ENCODE peak calls at places on chromosomes 13 and 19, in four cellular contexts. E is cardiac muscle cell, H is body of pancreas, I is H1. K is an unnamed sample.

GRCh38 chr19:1725100-1726064 is 27.9 kb upstream of the ONECUT3 start:
- DNase-seq in I (peak; percentile 86), E (peak; percentile 83), H (peak; percentile 70), K (peak; percentile 25)

GRCh38 chr19:28294395-28294794 is 918.6 kb downstream of the UQCRFS1 start:
- DNase-seq in H (no peak), E (no peak), I (no peak), K (no peak)

GRCh38 chr13:76991432-76991795 is 467 bp upstream of the CLN5 start:
- DNase-seq in H (peak; percentile 44), E (no peak), I (no peak), K (no peak)

GRCh38 chr13:25178070-25178469 is 6.0 kb upstream of the AMER2 start:
- DNase-seq in I (no peak), H (no peak), E (no peak), K (no peak)

GRCh38 chr19:11138659-11139526 is 16.7 kb downstream of the SPC24 start:
- DNase-seq in I (peak; percentile 68), E (peak; percentile 42), H (peak; percentile 51), K (peak; percentile 64)

GRCh38 chr19:44644391-44645016 is 794 bp downstream of the PVR start:
- DNase-seq in I (peak; percentile 73), E (peak; percentile 23), H (peak; percentile 61), K (no peak)

GRCh38 chr13:40271931-40272775 is 394.3 kb downstream of the FOXO1 start:
- DNase-seq in I (no peak), H (peak; percentile 70), E (no peak), K (no peak)

GRCh38 chr19:17475541-17476115 is 5.3 kb downstream of the SLC27A1 start:
- DNase-seq in E (peak; percentile 59), I (no peak), H (peak; percentile 85), K (no peak)

GRCh38 chr19:33797821-33798633 is 1.4 kb downstream of the KCTD15 start:
- DNase-seq in I (peak; percentile 74), H (peak; percentile 70), E (peak; percentile 81), K (peak; percentile 76)

GRCh38 chr19:34662919-34663318 is 14.0 kb downstream of the SCGB2B2 start:
- DNase-seq in I (no peak), E (no peak), H (peak; percentile 30), K (no peak)

GRCh38 chr13:102870677-102871415 is 25.0 kb downstream of the ERCC5 start:
- DNase-seq in H (peak; percentile 55), E (peak; percentile 82), I (peak; percentile 59), K (peak; percentile 63)

GRCh38 chr13:45367358-45367757 is 26.4 kb upstream of the TPT1 start:
- DNase-seq in H (peak; percentile 70), E (no peak), I (no peak), K (peak; percentile 90)

GRCh38 chr19:11324079-11324661 is 15.3 kb downstream of the RAB3D start:
- DNase-seq in I (no peak), H (peak; percentile 84), E (no peak), K (peak; percentile 74)

GRCh38 chr13:113453962-113454361 is 674 bp upstream of the ADPRHL1 start:
- DNase-seq in I (no peak), H (no peak), E (no peak), K (no peak)

GRCh38 chr13:60562081-60562764 is 165.2 kb downstream of the TDRD3 start:
- DNase-seq in I (no peak), E (no peak), H (no peak), K (no peak)

GRCh38 chr19:2992958-2993357 is 15.6 kb downstream of the TLE6 start:
- DNase-seq in I (no peak), E (no peak), H (no peak), K (no peak)

GRCh38 chr13:58324130-58324529 is 692.6 kb downstream of the PCDH17 start:
- DNase-seq in H (no peak), I (no peak), E (no peak), K (no peak)

GRCh38 chr13:44854264-44855060 is 134.8 kb downstream of the NUFIP1 start:
- DNase-seq in H (peak; percentile 89), E (peak; percentile 15), I (no peak), K (peak; percentile 59)

GRCh38 chr19:32914879-32915278 is 45.3 kb upstream of the SLC7A9 start:
- DNase-seq in I (no peak), E (no peak), H (no peak), K (no peak)

GRCh38 chr19:55642153-55643002 is 1.1 kb upstream of the ZNF581 start:
- DNase-seq in H (no peak), I (peak; percentile 61), E (peak; percentile 50), K (peak; percentile 64)

GRCh38 chr19:14507704-14508246 is 10.4 kb downstream of the DNAJB1 start:
- DNase-seq in H (no peak), I (no peak), E (peak; percentile 74), K (no peak)

GRCh38 chr19:58577581-58578429 is 4.7 kb upstream of the MZF1 start:
- DNase-seq in H (no peak), E (no peak), I (no peak), K (no peak)

GRCh38 chr13:44692173-44692713 is 116.1 kb upstream of the TSC22D1 start:
- DNase-seq in E (no peak), H (no peak), I (no peak), K (no peak)

GRCh38 chr13:25375727-25376358 is 4.1 kb downstream of the ATP8A2 start:
- DNase-seq in E (peak; percentile 59), I (peak; percentile 59), H (peak; percentile 27), K (no peak)

GRCh38 chr19:42092350-42092749 is 16.4 kb downstream of the ZNF574 start:
- DNase-seq in E (no peak), H (peak; percentile 36), I (peak; percentile 78), K (peak; percentile 78)

GRCh38 chr19:38434549-38435051 is 1.1 kb downstream of the RYR1 start:
- DNase-seq in H (no peak), I (peak; percentile 89), E (peak; percentile 85), K (no peak)

GRCh38 chr19:10206226-10206873 is 11.6 kb upstream of the DNMT1 start:
- DNase-seq in I (no peak), H (no peak), E (no peak), K (no peak)

GRCh38 chr19:37867831-37868230 is 38.6 kb downstream of the WDR87 start:
- DNase-seq in I (no peak), E (no peak), H (no peak), K (peak; percentile 4)

GRCh38 chr19:55600336-55601028 is 394 bp downstream of the ZNF524 start:
- DNase-seq in I (peak; percentile 89), H (peak; percentile 82), E (peak; percentile 92), K (peak; percentile 85)

GRCh38 chr13:42396501-42396900 is 124.5 kb downstream of the AKAP11 start:
- DNase-seq in E (no peak), I (no peak), H (no peak), K (peak; percentile 38)

GRCh38 chr19:13621413-13621812 is 115.1 kb upstream of the CACNA1A start:
- DNase-seq in E (no peak), H (no peak), I (no peak), K (no peak)

GRCh38 chr19:1223018-1223855 is 14.6 kb downstream of the CBARP start:
- DNase-seq in I (peak; percentile 80), H (no peak), E (no peak), K (no peak)

GRCh38 chr19:41298327-41298964 is 11.5 kb upstream of the CCDC97 start:
- DNase-seq in E (peak; percentile 87), I (no peak), H (peak; percentile 85), K (peak; percentile 57)

GRCh38 chr13:110546933-110547332 is 14.6 kb downstream of the RAB20 start:
- DNase-seq in H (peak; percentile 95), E (no peak), I (no peak), K (peak; percentile 86)

GRCh38 chr19:34475975-34476594 is 5.5 kb upstream of the WTIP start:
- DNase-seq in H (no peak), I (no peak), E (no peak), K (no peak)

GRCh38 chr19:44653977-44654784 is 10.5 kb downstream of the PVR start:
- DNase-seq in H (peak; percentile 82), I (peak; percentile 83), E (peak; percentile 53), K (peak; percentile 81)

GRCh38 chr19:13008926-13009787 is 13.9 kb downstream of the NFIX start:
- DNase-seq in I (no peak), E (no peak), H (no peak), K (no peak)

GRCh38 chr19:50894478-50895356 is 16.5 kb downstream of the KLK4 start:
- DNase-seq in E (no peak), H (no peak), I (no peak), K (no peak)

GRCh38 chr13:94658926-94659649 is 53.3 kb downstream of the SOX21 start:
- DNase-seq in I (no peak), H (no peak), E (no peak), K (no peak)
- H3K4me3 ChIP-seq in I (no peak overlapping the region), H (no peak overlapping the region), E (no peak overlapping the region), K (no peak overlapping the region)

GRCh38 chr13:67134322-67135129 is 95.6 kb downstream of the PCDH9 start:
- DNase-seq in E (no peak), I (no peak), H (no peak), K (no peak)
- H3K4me3 ChIP-seq in E (no peak overlapping the region), I (no peak overlapping the region), H (no peak overlapping the region), K (no peak overlapping the region)

GRCh38 chr19:39492788-39493187 is 6.0 kb upstream of the DLL3 start:
- DNase-seq in E (no peak), H (no peak), I (no peak), K (no peak)

GRCh38 chr19:39497850-39498261 is 891 bp upstream of the DLL3 start:
- DNase-seq in I (peak; percentile 85), H (no peak), E (peak; percentile 77), K (peak; percentile 35)

GRCh38 chr19:39494661-39495060 is 4.1 kb upstream of the DLL3 start:
- DNase-seq in E (no peak), H (no peak), I (no peak), K (no peak)

GRCh38 chr19:39496063-39496462 is 2.7 kb upstream of the DLL3 start:
- DNase-seq in E (no peak), H (no peak), I (no peak), K (no peak)

DNA sequence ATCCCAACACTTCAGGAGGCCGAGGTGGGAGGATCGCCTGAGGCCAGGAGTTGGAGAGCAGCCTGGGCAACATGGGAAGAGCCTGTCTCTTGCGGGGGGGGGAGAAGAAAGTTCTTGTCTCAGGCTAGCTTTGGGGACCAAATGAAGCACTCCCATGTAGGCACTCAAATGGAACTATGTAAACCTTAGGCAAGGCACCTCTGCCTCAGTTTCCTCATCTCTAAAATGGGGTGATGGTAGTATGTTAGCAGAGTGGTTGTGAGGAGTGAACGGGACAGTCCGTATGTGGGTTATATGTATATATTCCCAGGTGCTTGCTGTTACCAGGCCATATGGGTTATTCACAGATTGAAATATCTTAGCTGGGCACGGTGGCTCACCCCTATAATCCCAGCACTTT is 6.5 kb upstream of the DLL3 start:
- DNase-seq in E (no peak), H (no peak), I (no peak), K (no peak)
- H3K4me3 ChIP-seq in E (no peak overlapping the region), H (no peak overlapping the region), I (no peak overlapping the region), K (no peak overlapping the region)

GRCh38 chr19:49559443-49559842 is 20.9 kb downstream of the NOSIP start:
- DNase-seq in E (no peak), I (no peak), H (no peak), K (no peak)

GRCh38 chr19:49557641-49558325 is 22.6 kb downstream of the NOSIP start:
- DNase-seq in H (no peak), I (no peak), E (no peak), K (no peak)

GRCh38 chr19:49559928-49560327 is 20.4 kb downstream of the NOSIP start:
- DNase-seq in E (no peak), I (no peak), H (no peak), K (peak; percentile 54)

GRCh38 chr19:49558591-49558990 is 21.8 kb downstream of the NOSIP start:
- DNase-seq in H (no peak), E (no peak), I (no peak), K (no peak)

GRCh38 chr19:49560358-49560900 is 19.9 kb downstream of the NOSIP start:
- DNase-seq in I (no peak), E (no peak), H (peak; percentile 83), K (peak; percentile 67)
- H3K4me3 ChIP-seq in I (no peak overlapping the region), E (no peak overlapping the region), H (no peak overlapping the region), K (no peak overlapping the region)

K was measured in mucosa of descending colon.